ENCODE peak calls at places on chromosomes 11 and 22, in nine cellular contexts. E, C, A, H, T, J, Y, B and Z are unnamed samples.
A peak's percentile ranks its signal among the peaks of the same experiment; 100 is the strongest.

GRCh38 chr11:95256204-95256819 is 25.3 kb upstream of the SESN3 start:
- DNase-seq in Y (no peak), A (no peak), T (no peak), E (no peak), H (no peak), C (no peak), J (no peak), B (no peak), Z (no peak)

GRCh38 chr11:114318361-114318760 is 22.2 kb downstream of the NNMT start:
- DNase-seq in E (no peak), A (no peak), B (no peak), H (peak; percentile 2), Y (no peak), J (no peak), T (no peak), C (no peak), Z (no peak)

GRCh38 chr11:123475478-123475877 is 45.4 kb downstream of the GRAMD1B start:
- DNase-seq in E (peak; percentile 64), H (peak; percentile 68), Y (no peak), J (no peak), B (no peak), A (no peak), T (no peak), C (no peak), Z (no peak)

GRCh38 chr11:14894657-14895598 is 2.9 kb upstream of the CYP2R1 start:
- DNase-seq in J (peak; percentile 80), A (no peak), E (peak; percentile 73), H (peak; percentile 48), T (peak; percentile 49), Y (no peak), B (no peak), C (no peak), Z (no peak)

GRCh38 chr11:74736031-74736430 is 4.8 kb upstream of the CHRDL2 start:
- DNase-seq in B (no peak), H (no peak), J (no peak), C (no peak), Y (no peak), T (no peak), E (no peak), A (no peak), Z (no peak)

GRCh38 chr22:24423519-24424000 is 3.8 kb upstream of the ADORA2A start:
- DNase-seq in T (peak; percentile 62), C (peak; percentile 60), J (peak; percentile 82), A (peak; percentile 59), Y (no peak), B (no peak), H (peak; percentile 71), E (no peak), Z (no peak)

GRCh38 chr11:91664521-91664920 is 560.1 kb upstream of the FAT3 start:
- DNase-seq in C (no peak), A (no peak), J (no peak), Y (no peak), E (no peak), H (no peak), T (no peak), B (no peak), Z (no peak)

GRCh38 chr11:116851631-116852030 is 14.2 kb upstream of the APOA1 start:
- DNase-seq in B (no peak), Y (no peak), A (peak; percentile 27), H (no peak), J (peak; percentile 65), C (no peak), T (no peak), E (no peak), Z (no peak)

GRCh38 chr22:28976588-28976987 is 85.0 kb downstream of the C22orf31 start:
- DNase-seq in C (no peak), B (no peak), E (no peak), H (peak; percentile 90), J (no peak), Y (no peak), A (no peak), T (no peak), Z (no peak)

GRCh38 chr22:37484115-37485005 is 1.8 kb downstream of the MFNG start:
- DNase-seq in J (peak; percentile 95), H (no peak), E (peak; percentile 89), T (peak; percentile 83), A (peak; percentile 76), C (peak; percentile 72), B (peak; percentile 61), Y (no peak), Z (no peak)

GRCh38 chr22:22886546-22886945 is 1.1 kb upstream of the IGLL5 start:
- DNase-seq in C (no peak), H (no peak), B (no peak), T (no peak), A (no peak), E (peak; percentile 23), J (no peak), Y (no peak), Z (no peak)

GRCh38 chr11:8809605-8810272 is 101.2 kb upstream of the AKIP1 start:
- DNase-seq in T (no peak), B (no peak), A (no peak), H (peak; percentile 33), J (no peak), Y (no peak), E (no peak), C (no peak), Z (no peak)

GRCh38 chr11:47083913-47084312 is 92.8 kb downstream of the ARFGAP2 start:
- DNase-seq in Y (no peak), B (no peak), E (no peak), J (no peak), T (no peak), A (no peak), H (peak; percentile 71), C (no peak), Z (no peak)

GRCh38 chr11:116736763-116737162 is 36.0 kb downstream of the BUD13 start:
- DNase-seq in A (no peak), J (no peak), T (no peak), H (peak; percentile 13), C (no peak), E (no peak), Y (no peak), B (no peak), Z (no peak)

GRCh38 chr22:46500201-46500600 is 37.2 kb downstream of the CELSR1 start:
- DNase-seq in J (no peak), C (no peak), A (no peak), Y (peak; percentile 73), H (no peak), E (no peak), T (no peak), B (no peak), Z (no peak)

DNA sequence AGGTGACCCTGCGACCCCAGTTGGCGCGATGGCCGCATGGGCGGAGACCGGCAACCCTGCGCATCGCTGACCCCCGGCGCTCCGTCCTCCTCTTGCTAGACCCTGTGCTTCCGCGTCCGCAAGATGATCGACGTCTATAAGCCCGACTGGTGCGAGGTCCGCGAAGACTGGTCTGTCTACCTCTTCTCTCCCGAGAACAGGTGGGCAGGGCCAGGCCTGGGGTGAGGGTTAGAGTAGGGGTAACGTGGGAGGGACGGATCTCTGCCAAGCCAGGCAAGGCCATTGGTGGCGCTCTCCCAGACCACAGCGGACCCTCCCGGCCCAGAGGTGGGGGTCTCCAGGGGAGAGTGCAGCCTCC is 92.1 kb downstream of the CACNA1I start:
- DNase-seq in H (no peak), Y (no peak), C (no peak), T (no peak), A (no peak), J (no peak), E (no peak), B (no peak), Z (no peak)
- H3K27me3 ChIP-seq in H (peaks cover 45% of the 10 kb centered on the region), Y (peaks cover 7% of the 10 kb centered on the region), C (peaks cover 27% of the 10 kb centered on the region), T (peaks cover 86% of the 10 kb centered on the region), A (no peaks in the 10 kb centered on the region), J (peaks cover 88% of the 10 kb centered on the region), E (peaks cover 38% of the 10 kb centered on the region), B (no peaks in the 10 kb centered on the region), Z (no peaks in the 10 kb centered on the region)

GRCh38 chr11:35138949-35139881 is at the start of gene CD44:
- DNase-seq in J (peak; percentile 85), H (peak; percentile 96), C (peak; percentile 83), B (peak; percentile 88), Y (no peak), T (peak; percentile 63), E (peak; percentile 89), A (peak; percentile 81), Z (no peak)

GRCh38 chr11:35141538-35141937 is 2.6 kb downstream of the CD44 start:
- DNase-seq in T (peak; percentile 56), J (peak; percentile 85), A (no peak), E (peak; percentile 69), Y (no peak), C (peak; percentile 88), H (peak; percentile 66), B (no peak), Z (no peak)

GRCh38 chr11:35141034-35141433 is 2.1 kb downstream of the CD44 start:
- DNase-seq in J (no peak), Y (no peak), E (no peak), C (no peak), A (no peak), B (no peak), H (peak; percentile 48), T (no peak), Z (no peak)

GRCh38 chr11:35138606-35138948 is 394 bp upstream of the CD44 start:
- DNase-seq in Y (no peak), E (no peak), T (no peak), C (peak; percentile 56), J (no peak), A (no peak), B (no peak), H (no peak), Z (no peak)

GRCh38 chr11:35139883-35140282 is 912 bp downstream of the CD44 start:
- DNase-seq in B (no peak), A (no peak), J (no peak), Y (no peak), H (peak; percentile 51), T (no peak), C (no peak), E (peak; percentile 62), Z (no peak)
- H3K4me1 ChIP-seq in B (no peaks in the 10 kb centered on the region), A (peaks cover 56% of the 10 kb centered on the region), J (peaks cover 53% of the 10 kb centered on the region), Y (peaks cover 4% of the 10 kb centered on the region), H (peaks cover 35% of the 10 kb centered on the region), T (no peaks in the 10 kb centered on the region), C (peaks cover 13% of the 10 kb centered on the region), E (peaks cover 20% of the 10 kb centered on the region), Z (peaks cover 60% of the 10 kb centered on the region)

GRCh38 chr11:86681039-86681745 is 8.8 kb upstream of the ME3 start:
- DNase-seq in H (no peak), C (no peak), J (no peak), T (no peak), A (no peak), B (no peak), E (no peak), Y (no peak), Z (no peak)
- H3K27ac ChIP-seq in H (no peak overlapping the region), C (no peak overlapping the region), J (no peak overlapping the region), T (peak overlapping the region; percentile 54), A (no peak overlapping the region), B (peak overlapping the region; percentile 74), E (peak overlapping the region; percentile 15), Y (no peak overlapping the region), Z (peak overlapping the region; percentile 67)

DNA sequence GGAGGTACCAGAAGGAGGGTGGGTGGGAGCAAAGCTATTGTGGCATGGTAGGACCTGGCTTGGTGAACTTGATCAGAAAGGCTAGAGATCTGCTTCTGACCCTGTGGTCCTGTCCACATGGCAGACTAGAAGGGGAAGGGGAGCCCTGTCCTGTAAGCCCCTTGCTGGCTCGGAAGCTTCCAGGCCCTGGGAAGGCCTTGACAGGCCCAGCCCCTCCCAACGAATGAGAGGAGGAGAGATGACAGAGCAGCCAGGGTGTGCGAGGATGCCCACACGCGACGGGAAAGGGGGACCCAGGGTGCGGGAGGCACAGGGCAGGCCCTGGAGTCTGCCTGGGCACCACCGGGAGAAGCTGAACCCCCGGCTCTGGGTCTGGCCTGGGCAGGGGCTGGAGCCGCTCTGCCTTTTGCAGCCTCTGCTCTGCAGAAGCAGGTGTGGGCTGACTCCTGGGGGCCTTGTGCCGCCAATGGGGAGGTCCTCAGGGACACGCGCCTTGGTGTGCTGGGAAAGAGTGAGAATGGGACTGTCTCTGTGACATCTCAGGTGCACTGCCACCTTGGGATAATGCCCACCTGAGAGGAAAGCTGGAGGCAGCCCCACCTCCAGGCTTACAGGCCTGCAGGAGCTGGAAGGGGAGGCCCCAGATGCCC is 1447.5 kb downstream of the BRD1 start:
- DNase-seq in H (no peak), T (no peak), J (no peak), Y (no peak), C (no peak), E (no peak), B (no peak), A (no peak), Z (no peak)
- H3K27me3 ChIP-seq in H (peaks cover 3% of the 10 kb centered on the region), T (peaks cover 16% of the 10 kb centered on the region), J (no peaks in the 10 kb centered on the region), Y (no peaks in the 10 kb centered on the region), C (no peaks in the 10 kb centered on the region), E (peaks cover 5% of the 10 kb centered on the region), B (no peaks in the 10 kb centered on the region), A (no peaks in the 10 kb centered on the region), Z (no peaks in the 10 kb centered on the region)